ENCODE peak calls at places on chromosomes 1 and 21, in five cellular contexts. G is cardiac muscle cell, J is heart left ventricle, E is GM23338, M is psoas muscle. R is an unnamed sample. For H3K27me3, the result is how much of the 10 kb centered on the place peaks cover.

GRCh38 chr1:30508175-30508448 is 215.3 kb downstream of the MATN1 start:
- DNase-seq in M (no peak), E (no peak), G (no peak), J (no peak), R (no peak)

GRCh38 chr1:111553199-111553598 is 49.8 kb upstream of the ADORA3 start:
- DNase-seq in J (no peak), G (no peak), E (no peak), M (no peak), R (peak)

GRCh38 chr1:23743287-23744052 is at the start of gene ELOA:
- DNase-seq in E (peak), G (peak), J (peak), M (peak), R (no peak)

GRCh38 chr1:78840447-78841251 is 165.9 kb downstream of the ADGRL4 start:
- DNase-seq in J (no peak), M (no peak), G (peak), E (peak), R (peak)

GRCh38 chr21:46483300-46484295 is 24.9 kb downstream of the DIP2A start:
- DNase-seq in G (peak), E (no peak), J (peak), M (no peak), R (no peak)

GRCh38 chr1:100377590-100378361 is 25.5 kb downstream of the CDC14A start:
- DNase-seq in J (no peak), M (no peak), G (no peak), E (no peak), R (no peak)

GRCh38 chr1:177181631-177182291 is 11.0 kb downstream of the BRINP2 start:
- DNase-seq in G (peak), M (peak), E (peak), J (peak), R (no peak)

GRCh38 chr1:27602510-27603319 is 1.2 kb downstream of the AHDC1 start:
- DNase-seq in E (peak), J (peak), M (peak), G (peak), R (no peak)

GRCh38 chr1:19923953-19924346 is 533 bp upstream of the PLA2G2E start:
- DNase-seq in J (no peak), G (no peak), E (no peak), M (no peak), R (no peak)
- TF ChIP-seq CTCF in J (no peak), G (no peak), E (no peak), M (no peak), R (no peak)

DNA sequence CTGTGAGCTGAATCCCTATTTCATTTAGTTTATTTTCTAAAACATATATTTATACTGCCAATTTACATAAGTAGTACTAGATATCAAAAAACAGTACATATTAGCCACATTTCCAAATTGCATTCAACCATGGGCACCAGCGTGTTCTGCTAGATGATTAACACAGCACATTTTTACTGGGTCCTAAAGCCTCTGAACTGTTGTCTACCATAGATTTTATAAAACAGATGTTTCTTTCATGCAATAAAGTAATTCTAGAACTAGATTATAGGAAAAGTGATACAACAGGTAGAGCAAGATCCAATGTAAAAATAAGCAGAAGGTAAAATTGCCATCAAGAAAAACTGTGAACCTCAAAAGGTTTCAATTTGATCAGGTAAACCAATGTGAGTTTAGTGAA is 108.6 kb downstream of the FAF1 start:
- DNase-seq in G (no peak), J (no peak), M (no peak), E (no peak), R (no peak)
- H3K27me3 ChIP-seq in G (under half), J (under half), M (under half), E (under half), R (under half)

DNA sequence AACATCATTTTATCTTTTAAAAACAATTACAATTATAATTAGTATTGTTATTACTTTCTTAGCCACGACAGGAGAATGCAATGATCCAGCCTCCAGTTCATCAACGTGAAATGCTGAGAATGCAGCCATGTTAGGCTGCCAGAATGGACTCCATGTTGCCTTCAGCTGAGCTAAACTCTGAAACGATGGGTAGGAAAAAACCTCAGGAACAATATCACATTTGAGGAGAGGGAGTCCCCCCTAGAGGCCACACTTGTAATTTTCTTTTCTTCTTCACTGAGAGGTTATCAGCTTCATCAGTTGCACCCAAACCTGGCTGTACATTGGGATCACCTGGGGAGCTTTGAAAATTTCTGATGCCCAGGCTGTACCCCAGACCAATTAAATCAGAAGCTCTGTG is 34.6 kb upstream of the DNAH14 start:
- DNase-seq in J (no peak), E (peak), M (no peak), G (no peak), R (peak)
- TF ChIP-seq CTCF in J (no peak), E (peak), M (no peak), G (no peak), R (peak)

DNA sequence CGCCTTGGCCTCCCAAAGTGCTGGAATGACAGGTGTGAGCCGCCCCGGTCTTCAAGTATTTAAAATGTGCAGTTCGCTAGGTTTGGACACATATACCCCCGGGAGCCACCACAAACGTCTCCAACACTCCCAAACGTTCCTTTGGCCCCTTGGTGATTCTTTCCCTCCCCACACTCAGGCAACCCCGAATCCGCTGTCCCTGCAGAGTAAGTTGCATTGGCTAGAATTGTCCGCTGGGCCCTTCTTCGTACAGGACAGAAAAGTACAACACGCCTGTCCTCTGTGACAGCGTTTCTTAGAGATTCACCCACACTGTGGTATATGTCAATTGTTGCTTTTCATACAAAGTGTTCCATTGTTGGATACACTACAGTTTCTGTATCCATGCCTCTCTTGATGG is 3.2 kb upstream of the PERM1 start:
- DNase-seq in M (no peak), G (no peak), J (no peak), E (no peak), R (no peak)
- H3K27me3 ChIP-seq in M (under half), G (half or more), J (under half), E (half or more), R (under half)

R was measured in AG04450.